ENCODE peak calls at places on chromosomes 16 and 17, in nine cellular contexts. One of them, this sample, is unnamed.

GRCh38 chr17:81509048-81509686 is 3.4 kb downstream of the ACTG1 start:
- DNase-seq in heart left ventricle: no peak
- DNase-seq in astrocyte of the spinal cord: no peak
- DNase-seq in fibroblast of lung: peak
- DNase-seq in GM06990: no peak
- DNase-seq in A549: peak
- DNase-seq in body of pancreas: no peak
- DNase-seq in pancreas: peak
- DNase-seq in heart right ventricle: no peak
- DNase-seq in this sample: no peak

GRCh38 chr16:82660078-82660645 is 33.4 kb downstream of the CDH13 start:
- DNase-seq in heart left ventricle: no peak
- DNase-seq in astrocyte of the spinal cord: peak
- DNase-seq in fibroblast of lung: peak
- DNase-seq in GM06990: no peak
- DNase-seq in A549: no peak
- DNase-seq in body of pancreas: no peak
- DNase-seq in pancreas: no peak
- DNase-seq in heart right ventricle: no peak
- DNase-seq in this sample: peak

GRCh38 chr16:10878644-10879498 is 1.9 kb downstream of the CIITA start:
- DNase-seq in heart left ventricle: peak
- DNase-seq in astrocyte of the spinal cord: peak
- DNase-seq in fibroblast of lung: peak
- DNase-seq in GM06990: peak
- DNase-seq in A549: no peak
- DNase-seq in body of pancreas: peak
- DNase-seq in pancreas: peak
- DNase-seq in heart right ventricle: no peak
- DNase-seq in this sample: peak

GRCh38 chr16:54506691-54507090 is 220.1 kb upstream of the IRX3 start:
- DNase-seq in heart left ventricle: no peak
- DNase-seq in astrocyte of the spinal cord: no peak
- DNase-seq in fibroblast of lung: no peak
- DNase-seq in GM06990: no peak
- DNase-seq in A549: no peak
- DNase-seq in body of pancreas: no peak
- DNase-seq in pancreas: no peak
- DNase-seq in heart right ventricle: no peak
- DNase-seq in this sample: no peak

GRCh38 chr17:61399131-61400057 is at the start of gene TBX2:
- DNase-seq in heart left ventricle: peak
- DNase-seq in astrocyte of the spinal cord: peak
- DNase-seq in fibroblast of lung: peak
- DNase-seq in GM06990: no peak
- DNase-seq in A549: peak
- DNase-seq in body of pancreas: peak
- DNase-seq in pancreas: no peak
- DNase-seq in heart right ventricle: peak
- DNase-seq in this sample: peak

GRCh38 chr17:59558953-59559352 is 6.5 kb upstream of the DHX40 start:
- DNase-seq in heart left ventricle: no peak
- DNase-seq in astrocyte of the spinal cord: peak
- DNase-seq in fibroblast of lung: peak
- DNase-seq in GM06990: no peak
- DNase-seq in A549: no peak
- DNase-seq in body of pancreas: no peak
- DNase-seq in pancreas: no peak
- DNase-seq in heart right ventricle: no peak
- DNase-seq in this sample: peak

GRCh38 chr17:52678211-52678610 is 519.7 kb upstream of the CA10 start:
- DNase-seq in heart left ventricle: no peak
- DNase-seq in astrocyte of the spinal cord: no peak
- DNase-seq in fibroblast of lung: no peak
- DNase-seq in GM06990: no peak
- DNase-seq in A549: no peak
- DNase-seq in body of pancreas: peak
- DNase-seq in pancreas: no peak
- DNase-seq in heart right ventricle: no peak
- DNase-seq in this sample: no peak

GRCh38 chr17:3710951-3711383 is 12.7 kb upstream of the HASPIN start:
- DNase-seq in heart left ventricle: no peak
- DNase-seq in astrocyte of the spinal cord: peak
- DNase-seq in fibroblast of lung: peak
- DNase-seq in GM06990: peak
- DNase-seq in A549: no peak
- DNase-seq in body of pancreas: no peak
- DNase-seq in pancreas: no peak
- DNase-seq in heart right ventricle: no peak
- DNase-seq in this sample: peak

GRCh38 chr17:52751051-52751450 is 592.5 kb upstream of the CA10 start:
- DNase-seq in heart left ventricle: no peak
- DNase-seq in astrocyte of the spinal cord: no peak
- DNase-seq in fibroblast of lung: no peak
- DNase-seq in GM06990: no peak
- DNase-seq in A549: no peak
- DNase-seq in body of pancreas: no peak
- DNase-seq in pancreas: peak
- DNase-seq in heart right ventricle: no peak
- DNase-seq in this sample: no peak

GRCh38 chr16:75624921-75625334 is 1.8 kb upstream of the ADAT1 start:
- DNase-seq in heart left ventricle: no peak
- DNase-seq in astrocyte of the spinal cord: no peak
- DNase-seq in fibroblast of lung: peak
- DNase-seq in GM06990: no peak
- DNase-seq in A549: peak
- DNase-seq in body of pancreas: no peak
- DNase-seq in pancreas: no peak
- DNase-seq in heart right ventricle: no peak
- DNase-seq in this sample: peak

GRCh38 chr17:72393553-72393952 is 272.7 kb downstream of the SOX9 start:
- DNase-seq in heart left ventricle: no peak
- DNase-seq in astrocyte of the spinal cord: peak
- DNase-seq in fibroblast of lung: peak
- DNase-seq in GM06990: no peak
- DNase-seq in A549: peak
- DNase-seq in body of pancreas: no peak
- DNase-seq in pancreas: no peak
- DNase-seq in heart right ventricle: no peak
- DNase-seq in this sample: peak

GRCh38 chr16:89602273-89602951 is 11.0 kb upstream of the DPEP1 start:
- DNase-seq in heart left ventricle: no peak
- DNase-seq in astrocyte of the spinal cord: peak
- DNase-seq in fibroblast of lung: peak
- DNase-seq in GM06990: no peak
- DNase-seq in A549: peak
- DNase-seq in body of pancreas: no peak
- DNase-seq in pancreas: no peak
- DNase-seq in heart right ventricle: peak
- DNase-seq in this sample: peak

GRCh38 chr17:34641368-34641767 is 62.0 kb downstream of the TMEM132E start:
- DNase-seq in heart left ventricle: no peak
- DNase-seq in astrocyte of the spinal cord: no peak
- DNase-seq in fibroblast of lung: no peak
- DNase-seq in GM06990: no peak
- DNase-seq in A549: no peak
- DNase-seq in body of pancreas: no peak
- DNase-seq in pancreas: no peak
- DNase-seq in heart right ventricle: no peak
- DNase-seq in this sample: no peak

GRCh38 chr16:82046941-82047340 is 11.9 kb downstream of the HSD17B2 start:
- DNase-seq in heart left ventricle: no peak
- DNase-seq in astrocyte of the spinal cord: no peak
- DNase-seq in fibroblast of lung: no peak
- DNase-seq in GM06990: no peak
- DNase-seq in A549: no peak
- DNase-seq in body of pancreas: no peak
- DNase-seq in pancreas: no peak
- DNase-seq in heart right ventricle: no peak
- DNase-seq in this sample: no peak

GRCh38 chr16:13923703-13924298 is 3.8 kb downstream of the ERCC4 start:
- DNase-seq in heart left ventricle: no peak
- DNase-seq in astrocyte of the spinal cord: peak
- DNase-seq in fibroblast of lung: peak
- DNase-seq in GM06990: peak
- DNase-seq in A549: peak
- DNase-seq in body of pancreas: no peak
- DNase-seq in pancreas: no peak
- DNase-seq in heart right ventricle: no peak
- DNase-seq in this sample: peak
- TF ChIP-seq CTCF in heart left ventricle: peak
- TF ChIP-seq CTCF in astrocyte of the spinal cord: peak
- TF ChIP-seq CTCF in fibroblast of lung: peak
- TF ChIP-seq CTCF in GM06990: peak
- TF ChIP-seq CTCF in A549: peak
- TF ChIP-seq CTCF in body of pancreas: peak
- TF ChIP-seq CTCF in pancreas: peak
- TF ChIP-seq CTCF in heart right ventricle: peak
- TF ChIP-seq CTCF in this sample: peak

DNA sequence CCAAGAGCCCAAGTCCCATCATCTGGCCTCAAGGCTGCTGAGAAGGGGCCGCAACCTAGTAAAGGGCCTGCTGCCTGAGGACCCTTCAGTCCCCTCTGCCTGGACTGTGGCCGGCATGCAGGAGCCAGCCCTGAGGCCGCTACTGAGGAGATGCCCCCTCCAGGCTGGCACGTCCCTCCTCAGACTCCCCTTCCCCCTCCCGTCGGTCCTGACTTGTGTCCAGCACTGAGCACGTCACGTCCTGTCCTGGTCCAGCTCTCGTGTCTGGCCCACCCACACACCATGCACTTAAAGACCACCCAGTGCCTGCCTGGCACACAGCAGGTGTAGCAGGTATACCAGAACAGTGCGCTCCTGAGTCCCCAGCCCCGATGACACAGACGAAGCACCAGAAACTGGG is 9.6 kb downstream of the MTHFSD start:
- DNase-seq in heart left ventricle: no peak
- DNase-seq in astrocyte of the spinal cord: no peak
- DNase-seq in fibroblast of lung: no peak
- DNase-seq in GM06990: no peak
- DNase-seq in A549: no peak
- DNase-seq in body of pancreas: no peak
- DNase-seq in pancreas: no peak
- DNase-seq in heart right ventricle: no peak
- DNase-seq in this sample: no peak
- H3K4me3 ChIP-seq in heart left ventricle: no peak
- H3K4me3 ChIP-seq in astrocyte of the spinal cord: no peak
- H3K4me3 ChIP-seq in fibroblast of lung: no peak
- H3K4me3 ChIP-seq in GM06990: no peak
- H3K4me3 ChIP-seq in A549: no peak
- H3K4me3 ChIP-seq in body of pancreas: no peak
- H3K4me3 ChIP-seq in pancreas: no peak
- H3K4me3 ChIP-seq in heart right ventricle: no peak
- H3K4me3 ChIP-seq in this sample: no peak

DNA sequence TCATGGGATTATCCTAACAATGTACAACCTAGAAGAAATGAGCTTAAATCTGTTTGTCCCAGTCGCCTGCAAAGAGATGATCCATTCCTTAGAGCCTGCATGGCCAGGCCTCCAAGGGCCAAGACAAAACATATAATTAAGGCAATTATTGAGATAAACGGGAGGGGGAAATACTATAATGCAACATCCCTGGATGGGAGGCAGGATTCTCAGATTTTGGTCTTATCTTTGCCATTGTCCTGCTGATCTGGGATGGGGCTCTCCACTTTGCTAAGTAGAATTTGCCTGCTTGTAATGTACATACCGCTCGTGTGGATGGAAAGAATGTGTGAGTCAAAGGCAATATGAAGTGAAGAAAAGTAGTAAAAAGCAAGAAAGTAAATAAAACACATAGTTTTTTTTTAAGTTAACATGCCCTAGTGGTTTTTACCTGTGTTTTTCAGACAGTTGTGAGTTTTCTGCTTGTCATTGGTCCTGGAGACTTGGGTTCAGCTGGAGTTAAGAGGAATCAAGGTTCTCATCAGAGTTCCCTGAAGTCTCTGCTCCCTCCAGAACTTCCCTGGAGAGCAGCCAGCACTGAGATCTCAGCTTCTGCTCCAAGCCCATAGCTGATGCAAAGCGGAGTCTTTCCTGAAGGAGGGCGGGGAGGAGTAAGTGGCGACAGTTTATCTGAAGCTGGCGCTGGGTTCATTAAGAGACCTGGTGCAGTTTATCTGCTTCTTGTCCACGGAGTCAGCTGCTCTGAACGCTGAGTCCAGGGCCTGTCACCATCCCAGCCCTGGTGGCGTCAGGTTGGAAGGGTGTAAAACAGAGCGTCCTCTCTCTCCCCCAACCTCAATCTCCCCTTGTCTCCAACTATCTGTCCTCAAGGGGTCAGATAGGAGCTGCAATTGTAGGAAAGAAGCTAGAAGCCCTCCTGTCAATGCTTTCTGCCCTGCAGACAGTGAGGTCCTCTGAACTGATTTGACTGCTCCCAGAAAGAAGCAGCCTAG is 30.1 kb downstream of the HOXB1 start:
- DNase-seq in heart left ventricle: no peak
- DNase-seq in astrocyte of the spinal cord: peak
- DNase-seq in fibroblast of lung: peak
- DNase-seq in GM06990: no peak
- DNase-seq in A549: peak
- DNase-seq in body of pancreas: no peak
- DNase-seq in pancreas: no peak
- DNase-seq in heart right ventricle: no peak
- DNase-seq in this sample: peak
- TF ChIP-seq CTCF in heart left ventricle: no peak
- TF ChIP-seq CTCF in astrocyte of the spinal cord: no peak
- TF ChIP-seq CTCF in fibroblast of lung: peak
- TF ChIP-seq CTCF in GM06990: peak
- TF ChIP-seq CTCF in A549: no peak
- TF ChIP-seq CTCF in body of pancreas: no peak
- TF ChIP-seq CTCF in pancreas: no peak
- TF ChIP-seq CTCF in heart right ventricle: no peak
- TF ChIP-seq CTCF in this sample: no peak

DNA sequence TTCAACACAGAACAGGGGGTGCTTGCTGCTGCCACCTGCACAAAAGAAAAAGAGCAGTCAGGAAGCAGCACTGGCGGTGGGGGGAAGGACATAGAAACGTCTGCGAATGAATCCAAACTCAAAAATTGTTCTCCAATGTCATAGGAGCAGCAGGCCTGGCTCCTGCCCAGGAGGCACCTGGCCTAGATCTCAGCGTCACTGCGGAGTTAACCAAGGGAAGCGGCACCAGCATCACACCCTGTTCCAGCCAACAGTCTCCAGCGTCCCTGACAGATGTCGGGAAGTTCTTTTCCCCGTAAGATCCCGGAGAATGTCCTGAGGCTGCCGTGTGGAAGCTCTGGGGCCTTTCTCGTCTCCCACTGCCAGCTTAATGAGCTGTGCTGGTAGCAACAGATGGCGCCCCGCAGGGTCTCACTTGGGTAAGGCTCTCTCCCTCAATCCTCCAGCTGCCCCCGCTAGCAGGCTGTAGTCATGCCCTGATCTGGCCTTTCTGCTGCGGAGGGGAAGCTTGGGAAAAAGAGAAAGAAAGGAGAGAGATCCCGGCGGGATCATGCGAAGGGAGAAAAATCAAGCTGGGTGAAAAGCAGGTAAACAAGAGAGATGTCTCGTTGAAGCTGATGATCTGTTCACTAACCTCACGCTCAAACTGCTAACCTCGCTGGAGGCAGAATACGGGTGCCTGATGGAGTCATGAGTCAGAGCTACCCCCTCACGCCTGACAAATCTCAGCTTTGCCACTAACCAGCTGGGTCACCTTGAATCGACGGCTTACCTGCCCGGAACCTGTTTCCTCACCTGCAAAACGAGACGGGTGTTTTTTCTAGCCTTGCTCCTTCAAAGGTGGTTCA is 57.4 kb downstream of the MARCHF10 start:
- DNase-seq in heart left ventricle: no peak
- DNase-seq in astrocyte of the spinal cord: no peak
- DNase-seq in fibroblast of lung: no peak
- DNase-seq in GM06990: no peak
- DNase-seq in A549: no peak
- DNase-seq in body of pancreas: peak
- DNase-seq in pancreas: no peak
- DNase-seq in heart right ventricle: no peak
- DNase-seq in this sample: no peak
- H3K4me3 ChIP-seq in heart left ventricle: no peak
- H3K4me3 ChIP-seq in astrocyte of the spinal cord: no peak
- H3K4me3 ChIP-seq in fibroblast of lung: no peak
- H3K4me3 ChIP-seq in GM06990: no peak
- H3K4me3 ChIP-seq in A549: no peak
- H3K4me3 ChIP-seq in body of pancreas: no peak
- H3K4me3 ChIP-seq in pancreas: no peak
- H3K4me3 ChIP-seq in heart right ventricle: no peak
- H3K4me3 ChIP-seq in this sample: no peak